ENCODE peak calls at places on chromosomes 6 and 20, in ten cellular contexts. One of them, this sample, is unnamed.

GRCh38 chr6:42010909-42011308 is 39.4 kb upstream of the TAF8 start:
- DNase-seq in cerebellum: no peak
- DNase-seq in heart right ventricle: no peak
- DNase-seq in Caki2: no peak
- DNase-seq in neural progenitor cell: no peak
- DNase-seq in stimulated activated naive CD8-positive, alpha-beta T cell treated with anti-CD3 and anti-CD28 coated beads, Interleukin-15, amount 100 ng/mL, for 72 hours: no peak
- DNase-seq in activated CD4-positive, alpha-beta T cell treated with anti-CD3 and anti-CD28 coated beads, Interleukin-2, amount 50 U/mL, for 48 hours: no peak
- DNase-seq in fibroblast of lung: no peak
- DNase-seq in stimulated activated CD4-positive, alpha-beta T cell treated with anti-CD3 and anti-CD28 coated beads, Interleukin-15, amount 100 ng/mL, for 1 hour: no peak
- DNase-seq in stimulated activated CD8-positive, alpha-beta memory T cell treated with anti-CD3 and anti-CD28 coated beads, Interleukin-15, amount 100 ng/mL, for 24 hours: no peak
- DNase-seq in this sample: no peak

GRCh38 chr6:102051001-102051400 is 657.5 kb downstream of the GRIK2 start:
- DNase-seq in cerebellum: no peak
- DNase-seq in heart right ventricle: no peak
- DNase-seq in Caki2: no peak
- DNase-seq in neural progenitor cell: no peak
- DNase-seq in stimulated activated naive CD8-positive, alpha-beta T cell treated with anti-CD3 and anti-CD28 coated beads, Interleukin-15, amount 100 ng/mL, for 72 hours: no peak
- DNase-seq in activated CD4-positive, alpha-beta T cell treated with anti-CD3 and anti-CD28 coated beads, Interleukin-2, amount 50 U/mL, for 48 hours: no peak
- DNase-seq in fibroblast of lung: no peak
- DNase-seq in stimulated activated CD4-positive, alpha-beta T cell treated with anti-CD3 and anti-CD28 coated beads, Interleukin-15, amount 100 ng/mL, for 1 hour: no peak
- DNase-seq in stimulated activated CD8-positive, alpha-beta memory T cell treated with anti-CD3 and anti-CD28 coated beads, Interleukin-15, amount 100 ng/mL, for 24 hours: no peak
- DNase-seq in this sample: no peak

GRCh38 chr20:40230486-40230885 is 458.6 kb downstream of the MAFB start:
- DNase-seq in cerebellum: no peak
- DNase-seq in heart right ventricle: no peak
- DNase-seq in Caki2: no peak
- DNase-seq in neural progenitor cell: no peak
- DNase-seq in stimulated activated naive CD8-positive, alpha-beta T cell treated with anti-CD3 and anti-CD28 coated beads, Interleukin-15, amount 100 ng/mL, for 72 hours: no peak
- DNase-seq in activated CD4-positive, alpha-beta T cell treated with anti-CD3 and anti-CD28 coated beads, Interleukin-2, amount 50 U/mL, for 48 hours: no peak
- DNase-seq in fibroblast of lung: no peak
- DNase-seq in stimulated activated CD4-positive, alpha-beta T cell treated with anti-CD3 and anti-CD28 coated beads, Interleukin-15, amount 100 ng/mL, for 1 hour: no peak
- DNase-seq in stimulated activated CD8-positive, alpha-beta memory T cell treated with anti-CD3 and anti-CD28 coated beads, Interleukin-15, amount 100 ng/mL, for 24 hours: no peak
- DNase-seq in this sample: no peak

GRCh38 chr20:39800548-39800947 is 838.4 kb downstream of the DHX35 start:
- DNase-seq in cerebellum: no peak
- DNase-seq in heart right ventricle: peak
- DNase-seq in Caki2: peak
- DNase-seq in neural progenitor cell: no peak
- DNase-seq in stimulated activated naive CD8-positive, alpha-beta T cell treated with anti-CD3 and anti-CD28 coated beads, Interleukin-15, amount 100 ng/mL, for 72 hours: no peak
- DNase-seq in activated CD4-positive, alpha-beta T cell treated with anti-CD3 and anti-CD28 coated beads, Interleukin-2, amount 50 U/mL, for 48 hours: no peak
- DNase-seq in fibroblast of lung: peak
- DNase-seq in stimulated activated CD4-positive, alpha-beta T cell treated with anti-CD3 and anti-CD28 coated beads, Interleukin-15, amount 100 ng/mL, for 1 hour: no peak
- DNase-seq in stimulated activated CD8-positive, alpha-beta memory T cell treated with anti-CD3 and anti-CD28 coated beads, Interleukin-15, amount 100 ng/mL, for 24 hours: no peak
- DNase-seq in this sample: no peak

GRCh38 chr6:40955181-40955550 is 83.9 kb downstream of the UNC5CL start:
- DNase-seq in cerebellum: no peak
- DNase-seq in heart right ventricle: no peak
- DNase-seq in Caki2: no peak
- DNase-seq in neural progenitor cell: no peak
- DNase-seq in stimulated activated naive CD8-positive, alpha-beta T cell treated with anti-CD3 and anti-CD28 coated beads, Interleukin-15, amount 100 ng/mL, for 72 hours: no peak
- DNase-seq in activated CD4-positive, alpha-beta T cell treated with anti-CD3 and anti-CD28 coated beads, Interleukin-2, amount 50 U/mL, for 48 hours: no peak
- DNase-seq in fibroblast of lung: no peak
- DNase-seq in stimulated activated CD4-positive, alpha-beta T cell treated with anti-CD3 and anti-CD28 coated beads, Interleukin-15, amount 100 ng/mL, for 1 hour: no peak
- DNase-seq in stimulated activated CD8-positive, alpha-beta memory T cell treated with anti-CD3 and anti-CD28 coated beads, Interleukin-15, amount 100 ng/mL, for 24 hours: no peak
- DNase-seq in this sample: no peak

GRCh38 chr6:136067731-136068341 is 182.3 kb downstream of the MTFR2 start:
- DNase-seq in cerebellum: no peak
- DNase-seq in heart right ventricle: no peak
- DNase-seq in Caki2: peak
- DNase-seq in neural progenitor cell: peak
- DNase-seq in stimulated activated naive CD8-positive, alpha-beta T cell treated with anti-CD3 and anti-CD28 coated beads, Interleukin-15, amount 100 ng/mL, for 72 hours: no peak
- DNase-seq in activated CD4-positive, alpha-beta T cell treated with anti-CD3 and anti-CD28 coated beads, Interleukin-2, amount 50 U/mL, for 48 hours: no peak
- DNase-seq in fibroblast of lung: peak
- DNase-seq in stimulated activated CD4-positive, alpha-beta T cell treated with anti-CD3 and anti-CD28 coated beads, Interleukin-15, amount 100 ng/mL, for 1 hour: no peak
- DNase-seq in stimulated activated CD8-positive, alpha-beta memory T cell treated with anti-CD3 and anti-CD28 coated beads, Interleukin-15, amount 100 ng/mL, for 24 hours: no peak
- DNase-seq in this sample: no peak

GRCh38 chr6:169119669-169120068 is 134.0 kb downstream of the THBS2 start:
- DNase-seq in cerebellum: no peak
- DNase-seq in heart right ventricle: no peak
- DNase-seq in Caki2: no peak
- DNase-seq in neural progenitor cell: no peak
- DNase-seq in stimulated activated naive CD8-positive, alpha-beta T cell treated with anti-CD3 and anti-CD28 coated beads, Interleukin-15, amount 100 ng/mL, for 72 hours: no peak
- DNase-seq in activated CD4-positive, alpha-beta T cell treated with anti-CD3 and anti-CD28 coated beads, Interleukin-2, amount 50 U/mL, for 48 hours: no peak
- DNase-seq in fibroblast of lung: no peak
- DNase-seq in stimulated activated CD4-positive, alpha-beta T cell treated with anti-CD3 and anti-CD28 coated beads, Interleukin-15, amount 100 ng/mL, for 1 hour: no peak
- DNase-seq in stimulated activated CD8-positive, alpha-beta memory T cell treated with anti-CD3 and anti-CD28 coated beads, Interleukin-15, amount 100 ng/mL, for 24 hours: no peak
- DNase-seq in this sample: no peak

GRCh38 chr20:18632196-18632789 is 44.4 kb downstream of the DTD1 start:
- DNase-seq in cerebellum: no peak
- DNase-seq in heart right ventricle: peak
- DNase-seq in Caki2: peak
- DNase-seq in neural progenitor cell: peak
- DNase-seq in stimulated activated naive CD8-positive, alpha-beta T cell treated with anti-CD3 and anti-CD28 coated beads, Interleukin-15, amount 100 ng/mL, for 72 hours: peak
- DNase-seq in activated CD4-positive, alpha-beta T cell treated with anti-CD3 and anti-CD28 coated beads, Interleukin-2, amount 50 U/mL, for 48 hours: peak
- DNase-seq in fibroblast of lung: peak
- DNase-seq in stimulated activated CD4-positive, alpha-beta T cell treated with anti-CD3 and anti-CD28 coated beads, Interleukin-15, amount 100 ng/mL, for 1 hour: no peak
- DNase-seq in stimulated activated CD8-positive, alpha-beta memory T cell treated with anti-CD3 and anti-CD28 coated beads, Interleukin-15, amount 100 ng/mL, for 24 hours: no peak
- DNase-seq in this sample: peak